ENCODE peak calls at places on chromosome 11, in nine cellular contexts. One of them, this sample, is unnamed. For H3K9me3, the result is how much of the 10 kb centered on the place peaks cover.

GRCh38 chr11:17229481-17230152 is 21.8 kb upstream of the PIK3C2A start:
- DNase-seq in H1: no peak
- DNase-seq in prostate gland: no peak
- DNase-seq in HCT116: no peak
- DNase-seq in esophagus muscularis mucosa: no peak
- DNase-seq in spleen: no peak
- DNase-seq in uterus: no peak
- DNase-seq in IMR-90: no peak
- DNase-seq in adrenal gland: no peak
- DNase-seq in this sample: no peak

GRCh38 chr11:1113405-1114201 is 38.9 kb downstream of the MUC2 start:
- DNase-seq in H1: peak
- DNase-seq in prostate gland: no peak
- DNase-seq in HCT116: no peak
- DNase-seq in esophagus muscularis mucosa: no peak
- DNase-seq in spleen: peak
- DNase-seq in uterus: no peak
- DNase-seq in IMR-90: no peak
- DNase-seq in adrenal gland: no peak
- DNase-seq in this sample: no peak

GRCh38 chr11:95092549-95093324 is 3.1 kb downstream of the ENDOD1 start:
- DNase-seq in H1: no peak
- DNase-seq in prostate gland: no peak
- DNase-seq in HCT116: no peak
- DNase-seq in esophagus muscularis mucosa: no peak
- DNase-seq in spleen: no peak
- DNase-seq in uterus: no peak
- DNase-seq in IMR-90: peak
- DNase-seq in adrenal gland: peak
- DNase-seq in this sample: no peak

GRCh38 chr11:45045692-45046471 is 95.2 kb upstream of the TP53I11 start:
- DNase-seq in H1: no peak
- DNase-seq in prostate gland: no peak
- DNase-seq in HCT116: peak
- DNase-seq in esophagus muscularis mucosa: no peak
- DNase-seq in spleen: peak
- DNase-seq in uterus: peak
- DNase-seq in IMR-90: peak
- DNase-seq in adrenal gland: peak
- DNase-seq in this sample: peak

GRCh38 chr11:117942255-117942654 is 13.1 kb upstream of the TMPRSS13 start:
- DNase-seq in H1: no peak
- DNase-seq in prostate gland: no peak
- DNase-seq in HCT116: no peak
- DNase-seq in esophagus muscularis mucosa: no peak
- DNase-seq in spleen: no peak
- DNase-seq in uterus: no peak
- DNase-seq in IMR-90: no peak
- DNase-seq in adrenal gland: no peak
- DNase-seq in this sample: no peak

GRCh38 chr11:69309800-69310280 is 15.9 kb downstream of the MYEOV start:
- DNase-seq in H1: no peak
- DNase-seq in prostate gland: no peak
- DNase-seq in HCT116: no peak
- DNase-seq in esophagus muscularis mucosa: no peak
- DNase-seq in spleen: no peak
- DNase-seq in uterus: no peak
- DNase-seq in IMR-90: peak
- DNase-seq in adrenal gland: no peak
- DNase-seq in this sample: no peak

GRCh38 chr11:36211735-36212430 is 77.3 kb downstream of the COMMD9 start:
- DNase-seq in H1: no peak
- DNase-seq in prostate gland: no peak
- DNase-seq in HCT116: no peak
- DNase-seq in esophagus muscularis mucosa: no peak
- DNase-seq in spleen: no peak
- DNase-seq in uterus: no peak
- DNase-seq in IMR-90: no peak
- DNase-seq in adrenal gland: no peak
- DNase-seq in this sample: no peak

GRCh38 chr11:1840780-1841480 is 2.1 kb downstream of the TNNI2 start:
- DNase-seq in H1: no peak
- DNase-seq in prostate gland: no peak
- DNase-seq in HCT116: no peak
- DNase-seq in esophagus muscularis mucosa: no peak
- DNase-seq in spleen: peak
- DNase-seq in uterus: no peak
- DNase-seq in IMR-90: no peak
- DNase-seq in adrenal gland: no peak
- DNase-seq in this sample: no peak

GRCh38 chr11:72642815-72643511 is 31.3 kb downstream of the PDE2A start:
- DNase-seq in H1: peak
- DNase-seq in prostate gland: peak
- DNase-seq in HCT116: peak
- DNase-seq in esophagus muscularis mucosa: no peak
- DNase-seq in spleen: peak
- DNase-seq in uterus: peak
- DNase-seq in IMR-90: peak
- DNase-seq in adrenal gland: peak
- DNase-seq in this sample: peak

GRCh38 chr11:49995559-49995958 is 13.2 kb upstream of the OR4C12 start:
- DNase-seq in H1: peak
- DNase-seq in prostate gland: peak
- DNase-seq in HCT116: peak
- DNase-seq in esophagus muscularis mucosa: no peak
- DNase-seq in spleen: no peak
- DNase-seq in uterus: no peak
- DNase-seq in IMR-90: peak
- DNase-seq in adrenal gland: peak
- DNase-seq in this sample: peak

GRCh38 chr11:58067685-58068084 is 36.9 kb downstream of the OR6Q1 start:
- DNase-seq in H1: no peak
- DNase-seq in prostate gland: no peak
- DNase-seq in HCT116: no peak
- DNase-seq in esophagus muscularis mucosa: peak
- DNase-seq in spleen: no peak
- DNase-seq in uterus: no peak
- DNase-seq in IMR-90: peak
- DNase-seq in adrenal gland: no peak
- DNase-seq in this sample: no peak

GRCh38 chr11:94171693-94172440 is 43.2 kb downstream of the PANX1 start:
- DNase-seq in H1: peak
- DNase-seq in prostate gland: no peak
- DNase-seq in HCT116: peak
- DNase-seq in esophagus muscularis mucosa: peak
- DNase-seq in spleen: no peak
- DNase-seq in uterus: no peak
- DNase-seq in IMR-90: peak
- DNase-seq in adrenal gland: peak
- DNase-seq in this sample: no peak

GRCh38 chr11:35398881-35399280 is 20.5 kb downstream of the SLC1A2 start:
- DNase-seq in H1: no peak
- DNase-seq in prostate gland: no peak
- DNase-seq in HCT116: no peak
- DNase-seq in esophagus muscularis mucosa: peak
- DNase-seq in spleen: no peak
- DNase-seq in uterus: no peak
- DNase-seq in IMR-90: peak
- DNase-seq in adrenal gland: no peak
- DNase-seq in this sample: no peak

GRCh38 chr11:120112174-120112796 is 25.6 kb downstream of the TRIM29 start:
- DNase-seq in H1: no peak
- DNase-seq in prostate gland: no peak
- DNase-seq in HCT116: no peak
- DNase-seq in esophagus muscularis mucosa: no peak
- DNase-seq in spleen: no peak
- DNase-seq in uterus: no peak
- DNase-seq in IMR-90: no peak
- DNase-seq in adrenal gland: no peak
- DNase-seq in this sample: no peak

GRCh38 chr11:7495997-7496545 is 10.8 kb downstream of the OLFML1 start:
- DNase-seq in H1: no peak
- DNase-seq in prostate gland: no peak
- DNase-seq in HCT116: no peak
- DNase-seq in esophagus muscularis mucosa: no peak
- DNase-seq in spleen: no peak
- DNase-seq in uterus: no peak
- DNase-seq in IMR-90: no peak
- DNase-seq in adrenal gland: no peak
- DNase-seq in this sample: no peak

GRCh38 chr11:124080319-124081001 is 34.8 kb upstream of the VWA5A start:
- DNase-seq in H1: no peak
- DNase-seq in prostate gland: no peak
- DNase-seq in HCT116: no peak
- DNase-seq in esophagus muscularis mucosa: no peak
- DNase-seq in spleen: no peak
- DNase-seq in uterus: no peak
- DNase-seq in IMR-90: no peak
- DNase-seq in adrenal gland: no peak
- DNase-seq in this sample: no peak

GRCh38 chr11:129374081-129374992 is 1.3 kb upstream of the BARX2 start:
- DNase-seq in H1: peak
- DNase-seq in prostate gland: no peak
- DNase-seq in HCT116: no peak
- DNase-seq in esophagus muscularis mucosa: no peak
- DNase-seq in spleen: no peak
- DNase-seq in uterus: no peak
- DNase-seq in IMR-90: no peak
- DNase-seq in adrenal gland: no peak
- DNase-seq in this sample: no peak

DNA sequence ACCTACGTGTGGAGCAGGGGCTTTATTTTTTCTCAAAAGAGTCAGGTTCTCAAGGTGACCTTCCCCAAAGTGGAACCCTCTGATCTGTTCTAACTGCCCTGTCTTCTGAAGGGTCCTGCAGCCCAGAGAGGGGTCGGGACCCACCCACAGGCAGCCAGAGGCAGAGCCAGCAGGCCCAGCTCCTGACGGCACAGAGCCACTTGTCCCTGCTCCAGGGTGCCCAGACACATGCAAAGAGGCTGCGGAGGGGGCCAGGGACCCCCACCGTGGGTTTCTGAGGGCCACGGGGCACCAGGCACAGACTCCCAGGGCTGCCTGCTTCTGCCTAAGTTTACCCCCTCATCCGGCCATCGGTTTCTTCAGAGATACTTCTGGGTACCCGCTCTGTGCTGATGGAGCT is 37.1 kb downstream of the FLRT1 start:
- DNase-seq in H1: no peak
- DNase-seq in prostate gland: no peak
- DNase-seq in HCT116: no peak
- DNase-seq in esophagus muscularis mucosa: no peak
- DNase-seq in spleen: no peak
- DNase-seq in uterus: no peak
- DNase-seq in IMR-90: no peak
- DNase-seq in adrenal gland: no peak
- DNase-seq in this sample: no peak
- H3K27ac ChIP-seq in H1: no peak
- H3K27ac ChIP-seq in prostate gland: no peak
- H3K27ac ChIP-seq in HCT116: no peak
- H3K27ac ChIP-seq in esophagus muscularis mucosa: no peak
- H3K27ac ChIP-seq in spleen: no peak
- H3K27ac ChIP-seq in uterus: no peak
- H3K27ac ChIP-seq in IMR-90: no peak
- H3K27ac ChIP-seq in adrenal gland: no peak
- H3K27ac ChIP-seq in this sample: no peak

DNA sequence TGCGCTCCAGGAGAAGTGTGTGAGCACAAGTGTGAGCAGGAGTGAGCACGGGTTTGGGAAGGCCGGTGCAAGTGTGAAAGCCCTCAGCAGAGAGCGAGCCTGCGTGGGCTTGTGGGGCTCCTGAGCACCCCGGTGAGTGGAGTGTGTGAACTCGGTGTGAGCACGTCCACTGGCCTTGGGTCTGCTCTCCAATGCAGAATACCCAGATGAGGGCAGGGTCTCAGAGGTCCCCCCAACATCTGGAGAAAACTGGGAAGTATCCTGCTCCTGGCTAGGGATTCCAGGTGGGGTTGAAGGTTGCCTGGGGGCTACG is 1.2 kb downstream of the ESRRA start:
- DNase-seq in H1: no peak
- DNase-seq in prostate gland: no peak
- DNase-seq in HCT116: no peak
- DNase-seq in esophagus muscularis mucosa: no peak
- DNase-seq in spleen: no peak
- DNase-seq in uterus: no peak
- DNase-seq in IMR-90: no peak
- DNase-seq in adrenal gland: no peak
- DNase-seq in this sample: no peak
- TF ChIP-seq POLR2A in H1: no peak
- TF ChIP-seq POLR2A in prostate gland: no peak
- TF ChIP-seq POLR2A in HCT116: no peak
- TF ChIP-seq POLR2A in esophagus muscularis mucosa: no peak
- TF ChIP-seq POLR2A in spleen: no peak
- TF ChIP-seq POLR2A in uterus: no peak
- TF ChIP-seq POLR2A in IMR-90: no peak
- TF ChIP-seq POLR2A in adrenal gland: no peak
- TF ChIP-seq POLR2A in this sample: no peak

DNA sequence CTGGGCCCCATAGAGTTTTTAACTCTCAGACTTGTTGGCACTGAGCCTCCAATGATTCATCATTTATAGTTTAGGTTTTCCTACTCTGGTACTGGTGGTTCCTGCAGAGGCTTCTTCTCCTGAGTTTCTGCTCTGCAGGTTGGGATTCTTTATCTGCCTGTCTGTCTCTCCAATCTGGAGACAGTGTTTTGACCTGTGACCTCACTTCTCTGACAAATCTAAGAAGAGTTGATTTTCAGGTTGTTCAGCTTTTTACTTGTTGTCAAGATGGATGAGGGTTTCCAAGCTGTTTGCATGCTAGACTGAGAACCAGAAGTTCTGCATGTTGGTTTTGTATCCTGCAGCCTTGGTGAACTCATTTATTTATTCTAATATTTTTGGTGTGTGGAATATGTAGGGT is 63.9 kb downstream of the JAM3 start:
- DNase-seq in H1: no peak
- DNase-seq in prostate gland: no peak
- DNase-seq in HCT116: no peak
- DNase-seq in esophagus muscularis mucosa: peak
- DNase-seq in spleen: no peak
- DNase-seq in uterus: no peak
- DNase-seq in IMR-90: peak
- DNase-seq in adrenal gland: no peak
- DNase-seq in this sample: no peak
- H3K9me3 ChIP-seq in H1: under half
- H3K9me3 ChIP-seq in prostate gland: under half
- H3K9me3 ChIP-seq in HCT116: under half
- H3K9me3 ChIP-seq in esophagus muscularis mucosa: under half
- H3K9me3 ChIP-seq in spleen: under half
- H3K9me3 ChIP-seq in uterus: under half
- H3K9me3 ChIP-seq in IMR-90: under half
- H3K9me3 ChIP-seq in adrenal gland: under half
- H3K9me3 ChIP-seq in this sample: under half

DNA sequence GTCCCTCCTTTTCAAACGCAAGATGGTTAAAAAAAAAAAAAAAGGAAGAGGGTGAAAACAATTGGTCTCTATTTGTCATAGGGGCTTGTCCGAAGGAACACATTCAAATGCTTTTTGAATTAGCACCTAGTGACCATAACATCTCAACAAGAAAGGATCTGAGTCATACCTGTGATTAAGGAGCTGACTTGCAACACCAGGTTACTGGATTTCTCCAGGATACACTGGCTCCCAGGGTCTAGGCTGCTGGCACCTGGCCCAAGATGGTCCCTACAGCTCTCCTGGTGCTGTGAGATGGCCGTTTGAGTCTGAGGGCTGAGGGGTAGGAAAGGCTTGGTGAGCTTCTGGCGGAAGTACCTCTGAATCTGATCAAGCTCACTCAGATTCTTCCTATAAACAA is 28.4 kb upstream of the UCP3 start:
- DNase-seq in H1: no peak
- DNase-seq in prostate gland: no peak
- DNase-seq in HCT116: peak
- DNase-seq in esophagus muscularis mucosa: no peak
- DNase-seq in spleen: no peak
- DNase-seq in uterus: no peak
- DNase-seq in IMR-90: peak
- DNase-seq in adrenal gland: no peak
- DNase-seq in this sample: no peak
- H3K27ac ChIP-seq in H1: no peak
- H3K27ac ChIP-seq in prostate gland: no peak
- H3K27ac ChIP-seq in HCT116: no peak
- H3K27ac ChIP-seq in esophagus muscularis mucosa: no peak
- H3K27ac ChIP-seq in spleen: no peak
- H3K27ac ChIP-seq in uterus: no peak
- H3K27ac ChIP-seq in IMR-90: no peak
- H3K27ac ChIP-seq in adrenal gland: no peak
- H3K27ac ChIP-seq in this sample: no peak